ENCODE peak calls at places on chromosomes 6 and 20, in five cellular contexts. V, Q, W, S and H are unnamed samples.

GRCh38 chr6:116773886-116774285 is 8.4 kb upstream of the FAM162B start:
- DNase-seq in Q (no peak), S (no peak), V (no peak), W (no peak), H (no peak)

GRCh38 chr6:105990151-105990550 is 96.0 kb upstream of the PRDM1 start:
- DNase-seq in S (no peak), Q (no peak), W (no peak), V (no peak), H (no peak)

GRCh38 chr20:44861547-44862006 is 23.9 kb upstream of the YWHAB start:
- DNase-seq in S (no peak), Q (peak; percentile 56), W (no peak), V (no peak), H (no peak)

GRCh38 chr20:32356935-32357868 is 929 bp upstream of the ASXL1 start:
- DNase-seq in Q (no peak), S (no peak), V (no peak), W (no peak), H (no peak)

GRCh38 chr6:56757585-56757984 is 114.9 kb upstream of the DST start:
- DNase-seq in W (no peak), Q (no peak), V (no peak), S (no peak), H (no peak)

GRCh38 chr20:46602429-46602828 is 48.8 kb downstream of the SLC13A3 start:
- DNase-seq in W (no peak), S (no peak), V (no peak), Q (no peak), H (no peak)

GRCh38 chr6:7243188-7243942 is 69.6 kb downstream of the SSR1 start:
- DNase-seq in Q (no peak), W (no peak), S (no peak), V (peak; percentile 57), H (peak; percentile 85)

GRCh38 chr6:105135907-105136432 is 43.8 kb downstream of the POPDC3 start:
- DNase-seq in Q (peak; percentile 21), S (no peak), W (no peak), V (no peak), H (peak; percentile 35)

GRCh38 chr6:150633466-150633795 is 33.7 kb downstream of the PLEKHG1 start:
- DNase-seq in S (no peak), W (no peak), V (no peak), Q (no peak), H (no peak)

GRCh38 chr20:37539956-37540455 is 12.3 kb upstream of the BLCAP start:
- DNase-seq in Q (no peak), S (no peak), V (no peak), W (no peak), H (no peak)

GRCh38 chr6:143744593-143745151 is 66.9 kb downstream of the PHACTR2 start:
- DNase-seq in W (no peak), V (no peak), Q (no peak), S (no peak), H (no peak)

GRCh38 chr20:20237093-20237959 is 130.6 kb upstream of the INSM1 start:
- DNase-seq in S (no peak), Q (no peak), V (peak; percentile 54), W (no peak), H (peak; percentile 72)

GRCh38 chr6:129849456-129849855 is 11.7 kb downstream of the TMEM244 start:
- DNase-seq in V (no peak), W (no peak), Q (no peak), S (no peak), H (no peak)

GRCh38 chr6:7173843-7174503 is 66.2 kb downstream of the RREB1 start:
- DNase-seq in Q (no peak), S (no peak), V (peak; percentile 50), W (no peak), H (no peak)

GRCh38 chr6:168678588-168678987 is 237.6 kb downstream of the SMOC2 start:
- DNase-seq in Q (no peak), S (no peak), V (no peak), W (no peak), H (no peak)

GRCh38 chr20:25859649-25860530 is 163.2 kb upstream of the ZNF337 start:
- DNase-seq in W (peak; percentile 80), Q (peak; percentile 78), S (peak; percentile 29), V (peak; percentile 72), H (no peak)

GRCh38 chr6:150898390-150899170 is 33.1 kb downstream of the MTHFD1L start:
- DNase-seq in V (no peak), W (no peak), Q (no peak), S (no peak), H (peak; percentile 32)

GRCh38 chr6:37021356-37022129 is 16.1 kb downstream of the FGD2 start:
- DNase-seq in W (no peak), Q (no peak), V (peak; percentile 70), S (no peak), H (no peak)

GRCh38 chr6:153947817-153948447 is 91.1 kb upstream of the OPRM1 start:
- DNase-seq in V (peak; percentile 52), Q (no peak), W (no peak), S (no peak), H (peak; percentile 5)

GRCh38 chr6:136775548-136775947 is 16.7 kb downstream of the MAP3K5 start:
- DNase-seq in W (no peak), V (no peak), Q (no peak), S (no peak), H (no peak)

GRCh38 chr20:63325021-63325471 is 32.1 kb downstream of the COL20A1 start:
- DNase-seq in W (no peak), V (no peak), S (no peak), Q (peak; percentile 5), H (no peak)

GRCh38 chr6:15020114-15020770 is 225.6 kb upstream of the JARID2 start:
- DNase-seq in Q (no peak), V (no peak), W (no peak), S (no peak), H (no peak)

GRCh38 chr6:109892451-109893435 is 85.4 kb upstream of the GPR6 start:
- DNase-seq in W (no peak), V (peak; percentile 20), Q (no peak), S (no peak), H (no peak)

GRCh38 chr20:44199877-44200276 is 10.7 kb downstream of the OSER1 start:
- DNase-seq in V (no peak), W (no peak), Q (no peak), S (no peak), H (no peak)